ENCODE peak calls at places on chromosomes 7 and 10, in four cellular contexts. X is SJSA1, M is MM.1S, W is BE2C. B is an unnamed sample.

GRCh38 chr10:88270871-88271713 is 312.0 kb downstream of the RNLS start:
- DNase-seq in X (peak; percentile 58), M (peak; percentile 95), W (no peak), B (peak; percentile 7)

GRCh38 chr10:109934958-109935793 is 11.9 kb upstream of the XPNPEP1 start:
- DNase-seq in X (no peak), M (no peak), W (no peak), B (peak; percentile 49)

GRCh38 chr7:149280661-149281507 is 18.9 kb downstream of the ZNF783 start:
- DNase-seq in X (no peak), M (no peak), W (no peak), B (no peak)

GRCh38 chr7:30844483-30844874 is 67.2 kb upstream of the AQP1 start:
- DNase-seq in X (no peak), M (no peak), W (no peak), B (no peak)

GRCh38 chr7:140059288-140060242 is 3.2 kb downstream of the PARP12 start:
- DNase-seq in X (peak; percentile 77), M (no peak), W (peak; percentile 82), B (peak; percentile 93)

GRCh38 chr7:110646814-110647213 is 444.1 kb upstream of the LRRN3 start:
- DNase-seq in X (no peak), M (no peak), W (no peak), B (no peak)

GRCh38 chr10:100670828-100671479 is 74.4 kb upstream of the PAX2 start:
- DNase-seq in X (no peak), M (peak; percentile 59), W (peak; percentile 66), B (peak; percentile 29)

GRCh38 chr7:113636727-113637421 is 281.9 kb downstream of the PPP1R3A start:
- DNase-seq in X (no peak), M (no peak), W (no peak), B (no peak)

GRCh38 chr10:44008270-44008916 is 359.7 kb upstream of the ZNF32 start:
- DNase-seq in X (peak; percentile 11), M (peak; percentile 88), W (no peak), B (peak; percentile 45)

GRCh38 chr10:35007858-35008301 is 82.3 kb downstream of the CUL2 start:
- DNase-seq in X (no peak), M (no peak), W (no peak), B (no peak)

GRCh38 chr10:114491933-114492332 is 87.6 kb upstream of the AFAP1L2 start:
- DNase-seq in X (no peak), M (no peak), W (peak; percentile 23), B (no peak)

GRCh38 chr7:121020652-121021051 is 32.1 kb downstream of the CPED1 start:
- DNase-seq in X (peak; percentile 54), M (no peak), W (no peak), B (no peak)

GRCh38 chr10:103763374-103764202 is 91.8 kb downstream of the SH3PXD2A start:
- DNase-seq in X (no peak), M (no peak), W (peak; percentile 26), B (no peak)

GRCh38 chr10:119872860-119873671 is 423 bp upstream of the MCMBP start:
- DNase-seq in X (peak; percentile 92), M (peak; percentile 89), W (peak; percentile 89), B (peak; percentile 86)

GRCh38 chr10:78358982-78359381 is 325.3 kb downstream of the RPS24 start:
- DNase-seq in X (no peak), M (no peak), W (no peak), B (no peak)

GRCh38 chr7:106047818-106048490 is 64.2 kb downstream of the SYPL1 start:
- DNase-seq in X (no peak), M (no peak), W (no peak), B (no peak)

GRCh38 chr10:97915346-97915745 is 65.7 kb downstream of the GOLGA7B start:
- DNase-seq in X (no peak), M (no peak), W (no peak), B (no peak)

GRCh38 chr10:22630229-22631174 is 83.9 kb downstream of the PIP4K2A start:
- DNase-seq in X (no peak), M (peak; percentile 94), W (no peak), B (no peak)

GRCh38 chr7:64603271-64603670 is 40.4 kb upstream of the ZNF680 start:
- DNase-seq in X (no peak), M (no peak), W (no peak), B (no peak)

GRCh38 chr10:58754419-58755180 is 241.9 kb downstream of the BICC1 start:
- DNase-seq in X (peak; percentile 31), M (no peak), W (no peak), B (no peak)

GRCh38 chr7:43868681-43869017 is 668 bp downstream of the MRPS24 start:
- DNase-seq in X (no peak), M (peak; percentile 53), W (no peak), B (no peak)

GRCh38 chr7:116753130-116753529 is 81.1 kb downstream of the MET start:
- DNase-seq in X (no peak), M (no peak), W (no peak), B (no peak)

GRCh38 chr10:60246382-60246781 is 143.3 kb downstream of the ANK3 start:
- DNase-seq in X (no peak), M (no peak), W (no peak), B (no peak)

GRCh38 chr7:66250711-66251110 is 45.6 kb downstream of the TPST1 start:
- DNase-seq in X (peak; percentile 49), M (no peak), W (no peak), B (no peak)

GRCh38 chr7:92874567-92874966 is 38.2 kb upstream of the CDK6 start:
- DNase-seq in X (no peak), M (no peak), W (no peak), B (no peak)

GRCh38 chr7:142853739-142854504 is 954 bp upstream of the EPHB6 start:
- DNase-seq in X (peak; percentile 71), M (peak; percentile 74), W (peak; percentile 53), B (peak; percentile 64)

GRCh38 chr10:30755474-30755873 is 125.9 kb upstream of the LYZL2 start:
- DNase-seq in X (no peak), M (no peak), W (no peak), B (no peak)

GRCh38 chr10:43078986-43079273 is 2.1 kb downstream of the RET start:
- DNase-seq in X (no peak), M (no peak), W (peak; percentile 87), B (no peak)

GRCh38 chr10:31896972-31897384 is 31.7 kb downstream of the ARHGAP12 start:
- DNase-seq in X (no peak), M (no peak), W (no peak), B (no peak)

GRCh38 chr7:48421357-48421756 is 250.1 kb downstream of the ABCA13 start:
- DNase-seq in X (peak; percentile 82), M (no peak), W (no peak), B (no peak)

GRCh38 chr7:75688200-75689136 is 50.3 kb downstream of the HIP1 start:
- DNase-seq in X (no peak), M (no peak), W (peak; percentile 58), B (peak; percentile 28)

GRCh38 chr7:152902870-152903860 is 143.6 kb downstream of the ACTR3B start:
- DNase-seq in X (no peak), M (no peak), W (no peak), B (no peak)

GRCh38 chr10:107790271-107790670 is 625.8 kb upstream of the SORCS1 start:
- DNase-seq in X (no peak), M (no peak), W (no peak), B (no peak)

GRCh38 chr7:45888185-45888992 is at the start of gene IGFBP1:
- DNase-seq in X (no peak), M (no peak), W (peak; percentile 30), B (no peak)

GRCh38 chr10:103790580-103790979 is 64.8 kb downstream of the SH3PXD2A start:
- DNase-seq in X (no peak), M (no peak), W (no peak), B (no peak)

GRCh38 chr7:156948361-156948760 is 1.2 kb upstream of the NOM1 start:
- DNase-seq in X (no peak), M (peak; percentile 5), W (no peak), B (no peak)
- H3K4me3 ChIP-seq in X (no peak overlapping the region), M (no peak overlapping the region), W (no peak overlapping the region), B (no peak overlapping the region)

DNA sequence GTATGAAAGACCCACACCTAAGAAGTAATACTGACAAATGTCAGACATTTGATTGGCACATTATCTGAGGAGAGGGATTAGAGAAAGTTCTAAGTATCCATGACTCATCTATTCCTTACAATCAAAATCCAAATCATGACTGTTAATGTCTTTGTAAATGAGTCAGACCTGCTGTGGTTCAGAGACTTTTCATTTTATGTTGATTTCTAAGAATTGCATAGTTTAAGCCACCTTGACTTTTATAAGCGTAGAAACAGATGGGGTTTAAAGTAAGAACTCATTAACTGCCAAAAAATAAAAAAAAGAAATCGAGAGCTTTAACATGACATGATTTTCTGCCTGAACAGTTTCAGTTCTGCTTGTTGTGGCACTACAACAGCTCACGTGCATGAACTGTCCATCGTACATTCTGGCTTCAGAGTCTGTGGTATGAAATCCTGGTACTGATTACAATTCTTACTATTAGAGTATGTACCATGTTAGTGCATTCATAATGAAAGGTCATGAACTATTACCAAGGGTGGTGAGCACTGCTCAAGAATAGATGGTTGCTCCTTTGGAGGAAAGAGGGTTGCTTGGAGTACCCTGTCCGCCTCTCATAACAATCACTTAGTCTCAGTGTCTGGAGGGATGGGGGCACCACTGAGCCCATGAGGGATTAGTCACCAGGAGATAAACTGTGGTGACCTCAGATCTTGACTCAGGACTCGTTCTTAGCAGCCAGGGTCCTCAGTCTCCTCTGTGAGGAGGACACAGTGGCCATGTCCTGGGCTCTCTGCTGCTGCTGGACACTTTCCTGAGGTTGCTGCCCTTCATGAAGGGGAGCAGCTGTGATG is 42.2 kb downstream of the ACSM6 start:
- DNase-seq in X (peak; percentile 69), M (peak; percentile 66), W (no peak), B (no peak)
- H3K4me3 ChIP-seq in X (no peak overlapping the region), M (no peak overlapping the region), W (no peak overlapping the region), B (no peak overlapping the region)

GRCh38 chr7:74373536-74373935 is 80.2 kb upstream of the GTF2IRD1 start:
- DNase-seq in X (no peak), M (no peak), W (peak; percentile 32), B (no peak)

GRCh38 chr7:74371381-74372059 is 82.2 kb upstream of the GTF2IRD1 start:
- DNase-seq in X (no peak), M (peak; percentile 85), W (no peak), B (peak; percentile 60)

GRCh38 chr7:74372511-74373111 is 81.1 kb upstream of the GTF2IRD1 start:
- DNase-seq in X (no peak), M (no peak), W (no peak), B (no peak)

GRCh38 chr7:74375726-74376220 is 77.9 kb upstream of the GTF2IRD1 start:
- DNase-seq in X (no peak), M (no peak), W (no peak), B (no peak)

DNA sequence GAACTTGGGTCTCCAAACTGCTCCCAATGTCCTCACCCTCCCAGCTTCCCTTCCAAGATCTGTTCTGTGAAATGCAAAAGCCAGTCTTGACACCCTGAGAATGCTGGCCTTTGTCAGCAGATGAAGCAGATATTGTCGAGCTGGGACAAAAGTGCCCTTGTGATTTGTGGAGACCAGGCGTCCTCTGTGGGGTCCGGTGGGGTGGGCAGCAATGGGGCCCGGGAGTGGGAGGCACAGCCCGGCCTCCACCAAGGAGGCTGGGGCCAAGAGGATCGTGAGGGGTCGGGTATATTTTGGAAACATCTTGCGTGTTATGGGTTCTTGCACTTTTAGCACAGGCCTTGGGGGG is 81.7 kb upstream of the GTF2IRD1 start:
- DNase-seq in X (no peak), M (no peak), W (no peak), B (no peak)
- H3K4me3 ChIP-seq in X (no peak overlapping the region), M (peak overlapping the region; percentile 38), W (no peak overlapping the region), B (no peak overlapping the region)

DNA sequence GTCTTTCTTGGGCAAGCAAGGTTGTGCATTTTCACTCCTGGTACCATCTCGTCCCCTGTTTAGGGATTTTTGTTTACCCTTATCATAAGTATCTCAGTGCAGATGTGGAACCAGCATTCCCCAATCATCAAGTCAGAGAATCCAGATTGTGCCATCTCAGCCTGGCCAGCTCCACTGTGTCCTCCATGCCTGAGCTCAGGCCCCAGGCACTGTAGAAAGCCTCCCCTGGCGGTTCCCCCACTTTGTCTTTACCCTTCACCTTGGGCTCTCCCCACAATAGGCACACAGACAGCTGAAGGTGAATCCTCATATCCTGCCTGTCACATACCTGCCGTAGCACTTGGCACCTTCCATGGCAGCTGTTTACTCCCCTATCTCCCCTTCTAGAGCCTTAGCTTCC is 264.7 kb upstream of the NFE2L3 start:
- DNase-seq in X (no peak), M (no peak), W (no peak), B (no peak)
- H3K4me3 ChIP-seq in X (no peak overlapping the region), M (no peak overlapping the region), W (no peak overlapping the region), B (no peak overlapping the region)

B was measured in body of pancreas.